ENCODE peak calls at places on chromosomes 16 and 17, in six cellular contexts. One of them, this sample, is unnamed. For H3F3A, the result is how much of the 10 kb centered on the place peaks cover.

GRCh38 chr16:55613578-55614333 is 42.0 kb upstream of the SLC6A2 start:
- DNase-seq in GM23248: no peak
- DNase-seq in MM.1S: no peak
- DNase-seq in GM23338: no peak
- DNase-seq in PC-3: no peak
- DNase-seq in PC-9: no peak
- DNase-seq in this sample: no peak

GRCh38 chr16:2686912-2687507 is 4.7 kb downstream of the KCTD5 start:
- DNase-seq in PC-9: no peak
- DNase-seq in PC-3: no peak
- DNase-seq in GM23338: no peak
- DNase-seq in GM23248: no peak
- DNase-seq in MM.1S: peak
- DNase-seq in this sample: no peak

GRCh38 chr16:81688182-81688581 is 90.9 kb upstream of the PLCG2 start:
- DNase-seq in MM.1S: no peak
- DNase-seq in GM23338: no peak
- DNase-seq in PC-3: peak
- DNase-seq in GM23248: no peak
- DNase-seq in PC-9: no peak
- DNase-seq in this sample: no peak

GRCh38 chr16:89152831-89153700 is 18.5 kb upstream of the CDH15 start:
- DNase-seq in GM23338: no peak
- DNase-seq in PC-9: no peak
- DNase-seq in GM23248: no peak
- DNase-seq in PC-3: no peak
- DNase-seq in MM.1S: no peak
- DNase-seq in this sample: no peak

GRCh38 chr17:10875984-10876555 is 38.2 kb upstream of the PIRT start:
- DNase-seq in PC-9: peak
- DNase-seq in GM23338: peak
- DNase-seq in MM.1S: peak
- DNase-seq in GM23248: peak
- DNase-seq in PC-3: peak
- DNase-seq in this sample: peak

GRCh38 chr16:7914738-7915137 is 582.1 kb downstream of the RBFOX1 start:
- DNase-seq in PC-9: no peak
- DNase-seq in MM.1S: no peak
- DNase-seq in PC-3: no peak
- DNase-seq in GM23338: no peak
- DNase-seq in GM23248: no peak
- DNase-seq in this sample: no peak

GRCh38 chr17:3890082-3890892 is 2.6 kb downstream of the CAMKK1 start:
- DNase-seq in PC-3: peak
- DNase-seq in MM.1S: no peak
- DNase-seq in PC-9: peak
- DNase-seq in GM23248: peak
- DNase-seq in GM23338: no peak
- DNase-seq in this sample: no peak

GRCh38 chr17:56083475-56083874 is 69.8 kb upstream of the ANKFN1 start:
- DNase-seq in GM23248: no peak
- DNase-seq in PC-3: no peak
- DNase-seq in GM23338: no peak
- DNase-seq in PC-9: no peak
- DNase-seq in MM.1S: no peak
- DNase-seq in this sample: no peak

GRCh38 chr16:14368399-14368798 is 261.7 kb downstream of the PARN start:
- DNase-seq in PC-3: no peak
- DNase-seq in PC-9: no peak
- DNase-seq in MM.1S: no peak
- DNase-seq in GM23248: no peak
- DNase-seq in GM23338: no peak
- DNase-seq in this sample: no peak

GRCh38 chr16:89350701-89351380 is 133.3 kb downstream of the ZNF778 start:
- DNase-seq in PC-9: no peak
- DNase-seq in GM23248: peak
- DNase-seq in GM23338: no peak
- DNase-seq in PC-3: no peak
- DNase-seq in MM.1S: no peak
- DNase-seq in this sample: no peak

GRCh38 chr16:85136705-85137322 is 24.5 kb upstream of the CIBAR2 start:
- DNase-seq in PC-9: no peak
- DNase-seq in GM23248: no peak
- DNase-seq in MM.1S: no peak
- DNase-seq in GM23338: peak
- DNase-seq in PC-3: no peak
- DNase-seq in this sample: no peak

GRCh38 chr17:58001461-58002124 is 5.5 kb downstream of the SRSF1 start:
- DNase-seq in GM23338: no peak
- DNase-seq in GM23248: no peak
- DNase-seq in PC-9: no peak
- DNase-seq in MM.1S: no peak
- DNase-seq in PC-3: no peak
- DNase-seq in this sample: no peak
- H3F3A ChIP-seq in GM23338: under half
- H3F3A ChIP-seq in GM23248: half or more
- H3F3A ChIP-seq in PC-9: half or more
- H3F3A ChIP-seq in MM.1S: half or more
- H3F3A ChIP-seq in PC-3: under half
- H3F3A ChIP-seq in this sample: half or more

GRCh38 chr17:40015005-40015997 is at the start of gene CSF3:
- DNase-seq in MM.1S: no peak
- DNase-seq in PC-3: no peak
- DNase-seq in GM23338: no peak
- DNase-seq in GM23248: no peak
- DNase-seq in PC-9: no peak
- DNase-seq in this sample: peak
- H2AFZ ChIP-seq in MM.1S: no peak
- H2AFZ ChIP-seq in PC-3: no peak
- H2AFZ ChIP-seq in GM23338: peak
- H2AFZ ChIP-seq in GM23248: no peak
- H2AFZ ChIP-seq in PC-9: no peak
- H2AFZ ChIP-seq in this sample: peak

DNA sequence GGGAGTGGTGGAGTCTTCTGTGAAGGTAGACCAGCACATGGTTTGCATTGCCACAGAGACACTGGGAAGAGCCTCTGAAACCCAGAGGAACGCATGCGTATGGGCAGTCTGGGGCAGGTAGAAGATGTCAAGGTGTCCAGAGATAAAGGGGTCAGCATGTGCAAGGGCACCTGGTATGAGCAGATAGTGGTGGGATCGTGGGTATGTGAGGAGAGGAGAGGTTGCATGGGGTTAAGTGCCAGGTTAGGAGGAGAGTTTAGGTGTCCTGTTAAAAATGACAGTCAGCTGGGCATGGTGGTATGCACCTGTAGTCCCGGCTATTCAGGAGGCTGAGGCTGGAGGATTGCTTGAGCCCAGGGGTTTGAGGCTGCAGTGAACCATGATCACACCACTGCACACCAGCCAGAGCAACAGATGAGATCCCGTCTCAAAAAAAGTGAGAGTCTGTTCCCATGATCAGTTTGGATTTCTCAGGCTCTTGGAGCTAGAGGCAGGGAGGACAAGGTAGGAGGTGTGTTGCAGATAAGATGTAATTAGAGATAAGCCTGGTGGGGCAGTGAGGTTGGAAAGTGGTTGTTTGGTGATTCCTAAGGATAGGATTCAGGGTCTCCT is 3.0 kb downstream of the PYCARD start:
- DNase-seq in PC-9: no peak
- DNase-seq in MM.1S: no peak
- DNase-seq in PC-3: no peak
- DNase-seq in GM23248: no peak
- DNase-seq in GM23338: no peak
- DNase-seq in this sample: no peak
- H3F3A ChIP-seq in PC-9: half or more
- H3F3A ChIP-seq in MM.1S: under half
- H3F3A ChIP-seq in PC-3: under half
- H3F3A ChIP-seq in GM23248: half or more
- H3F3A ChIP-seq in GM23338: half or more
- H3F3A ChIP-seq in this sample: half or more

GRCh38 chr17:6815775-6816174 is 15.8 kb downstream of the TEKT1 start:
- DNase-seq in MM.1S: no peak
- DNase-seq in GM23248: no peak
- DNase-seq in PC-9: no peak
- DNase-seq in GM23338: no peak
- DNase-seq in PC-3: peak
- DNase-seq in this sample: no peak

GRCh38 chr17:6811520-6811919 is 20.0 kb downstream of the TEKT1 start:
- DNase-seq in PC-3: no peak
- DNase-seq in PC-9: no peak
- DNase-seq in GM23248: no peak
- DNase-seq in MM.1S: no peak
- DNase-seq in GM23338: no peak
- DNase-seq in this sample: no peak

DNA sequence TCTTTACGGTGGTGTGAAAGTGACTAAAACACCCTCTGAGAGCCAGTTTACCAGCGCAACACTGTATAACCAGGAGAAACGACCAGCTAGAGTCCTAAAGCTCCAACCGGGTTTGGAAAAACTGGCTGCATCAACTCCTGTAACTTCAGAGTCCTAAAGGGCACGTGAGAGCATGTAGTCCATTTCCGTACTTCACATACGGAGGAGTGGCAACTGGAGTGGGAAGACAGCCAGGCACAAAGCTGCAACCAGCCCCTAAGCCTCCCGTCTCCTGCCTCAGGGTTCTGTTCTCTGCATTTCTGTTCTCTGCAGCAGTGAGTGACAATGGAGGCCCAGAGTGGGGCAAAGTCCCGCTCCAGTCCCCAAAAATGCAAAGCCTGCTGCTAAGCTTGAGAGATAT is 19.2 kb downstream of the TEKT1 start:
- DNase-seq in PC-3: no peak
- DNase-seq in GM23248: no peak
- DNase-seq in PC-9: no peak
- DNase-seq in GM23338: no peak
- DNase-seq in MM.1S: no peak
- DNase-seq in this sample: no peak
- H2AFZ ChIP-seq in PC-3: no peak
- H2AFZ ChIP-seq in GM23248: no peak
- H2AFZ ChIP-seq in PC-9: no peak
- H2AFZ ChIP-seq in GM23338: no peak
- H2AFZ ChIP-seq in MM.1S: no peak
- H2AFZ ChIP-seq in this sample: no peak

DNA sequence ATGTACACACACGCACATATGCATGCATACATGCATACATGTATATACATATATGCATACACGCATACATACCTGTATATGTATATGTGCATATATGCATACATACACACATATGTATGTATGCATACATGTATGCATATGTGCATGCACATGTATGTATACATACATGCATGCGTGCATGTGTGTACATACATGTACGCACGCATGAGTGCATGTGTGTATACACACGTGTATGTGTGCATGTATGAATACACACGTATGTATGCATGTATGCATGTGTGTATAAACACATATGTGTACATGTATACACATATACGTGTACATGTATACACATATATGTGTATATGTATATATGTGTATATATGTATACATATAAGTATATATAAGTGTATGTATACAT is 28.5 kb upstream of the DLX3 start:
- DNase-seq in PC-3: no peak
- DNase-seq in MM.1S: no peak
- DNase-seq in GM23248: no peak
- DNase-seq in GM23338: no peak
- DNase-seq in PC-9: no peak
- DNase-seq in this sample: no peak
- H3F3A ChIP-seq in PC-3: under half
- H3F3A ChIP-seq in MM.1S: under half
- H3F3A ChIP-seq in GM23248: under half
- H3F3A ChIP-seq in GM23338: under half
- H3F3A ChIP-seq in PC-9: half or more
- H3F3A ChIP-seq in this sample: under half

DNA sequence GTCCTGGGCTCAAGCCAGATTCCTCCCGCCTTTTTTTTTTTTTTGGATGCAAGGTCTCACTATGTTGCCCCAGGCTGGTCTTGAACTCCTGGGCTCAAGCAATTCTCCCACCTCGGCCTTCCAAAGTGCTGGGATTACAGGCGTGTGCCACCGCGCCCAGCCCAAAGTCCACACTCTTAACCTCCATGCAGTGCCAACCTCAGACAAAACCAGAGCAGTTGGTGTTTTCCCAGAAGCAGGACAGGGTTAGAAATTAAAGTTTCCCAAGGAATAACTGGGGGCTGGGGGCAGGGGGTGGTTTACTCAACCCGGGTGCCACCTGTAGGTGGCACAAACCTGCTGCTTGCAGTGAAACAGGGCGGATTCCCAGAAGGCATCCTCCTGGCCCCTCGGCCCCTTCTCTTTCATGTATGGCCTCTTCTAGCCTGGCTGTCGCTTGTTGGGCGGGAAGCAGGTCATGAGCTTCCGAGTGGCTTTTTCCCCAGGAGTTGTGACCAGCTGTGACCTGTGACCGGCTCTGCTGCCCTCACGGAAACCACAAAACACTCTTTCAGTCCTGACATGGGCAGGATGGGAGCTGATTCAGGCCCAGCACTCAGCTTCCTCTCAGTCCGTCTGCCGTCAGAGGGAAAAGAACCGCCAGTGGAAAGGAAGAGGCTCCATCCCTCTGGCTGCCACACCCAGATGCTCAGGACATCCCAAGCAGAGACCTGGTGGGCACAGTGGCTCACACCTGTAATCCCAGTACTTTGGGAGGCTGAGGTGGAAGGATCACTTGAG is 25.6 kb upstream of the USP7 start:
- DNase-seq in MM.1S: no peak
- DNase-seq in PC-3: no peak
- DNase-seq in GM23338: no peak
- DNase-seq in GM23248: no peak
- DNase-seq in PC-9: no peak
- DNase-seq in this sample: no peak
- H2AFZ ChIP-seq in MM.1S: no peak
- H2AFZ ChIP-seq in PC-3: no peak
- H2AFZ ChIP-seq in GM23338: no peak
- H2AFZ ChIP-seq in GM23248: no peak
- H2AFZ ChIP-seq in PC-9: no peak
- H2AFZ ChIP-seq in this sample: no peak